ENCODE peak calls at places on chromosomes 13 and 19, in four cellular contexts. K is WTC11, S is K562, E is HepG2. O is an unnamed sample.

GRCh38 chr19:40690699-40691420 is 409 bp upstream of the NUMBL start:
- DNase-seq in K (peak), S (peak), E (no peak), O (peak)

GRCh38 chr13:48004201-48004600 is 3.1 kb upstream of the SUCLA2 start:
- DNase-seq in K (no peak), S (no peak), E (no peak), O (no peak)

GRCh38 chr19:741506-742131 is 9.3 kb upstream of the MISP start:
- DNase-seq in K (peak), S (peak), E (peak), O (no peak)

GRCh38 chr13:68749801-68750200 is 1357.8 kb upstream of the ATXN8OS start:
- DNase-seq in K (no peak), S (no peak), E (no peak), O (no peak)

GRCh38 chr19:4369109-4369887 is 25.9 kb downstream of the MPND start:
- DNase-seq in K (no peak), S (no peak), E (no peak), O (peak)

GRCh38 chr13:73708393-73708985 is 425.7 kb downstream of the KLF12 start:
- DNase-seq in K (peak), S (peak), E (peak), O (no peak)

GRCh38 chr19:3431760-3432397 is 48.4 kb downstream of the SMIM24 start:
- DNase-seq in K (no peak), S (no peak), E (no peak), O (no peak)

GRCh38 chr13:76852991-76853390 is 33.2 kb downstream of the KCTD12 start:
- DNase-seq in K (no peak), S (no peak), E (no peak), O (no peak)

GRCh38 chr13:40148103-40148502 is 492.6 kb downstream of the COG6 start:
- DNase-seq in K (no peak), S (no peak), E (no peak), O (no peak)

GRCh38 chr19:8302357-8302691 is 5.8 kb downstream of the CD320 start:
- DNase-seq in K (peak), S (peak), E (no peak), O (no peak)

GRCh38 chr13:114272977-114273376 is 8.4 kb upstream of the UPF3A start:
- DNase-seq in K (no peak), S (no peak), E (no peak), O (no peak)

GRCh38 chr19:3618144-3618810 is 8.3 kb downstream of the CACTIN start:
- DNase-seq in K (peak), S (peak), E (no peak), O (peak)

GRCh38 chr13:67390462-67391093 is 160.4 kb upstream of the PCDH9 start:
- DNase-seq in K (no peak), S (no peak), E (no peak), O (no peak)

GRCh38 chr13:107185889-107186288 is 618.0 kb upstream of the ARGLU1 start:
- DNase-seq in K (no peak), S (no peak), E (no peak), O (no peak)

GRCh38 chr13:43094901-43095300 is 71.5 kb downstream of the DNAJC15 start:
- DNase-seq in K (no peak), S (no peak), E (no peak), O (peak)

GRCh38 chr13:43994999-43995859 is 115.5 kb downstream of the LACC1 start:
- DNase-seq in K (no peak), S (no peak), E (no peak), O (no peak)

GRCh38 chr19:35860818-35861639 is 4.3 kb downstream of the KIRREL2 start:
- DNase-seq in K (peak), S (peak), E (peak), O (no peak)

GRCh38 chr13:26230703-26231102 is 8.6 kb upstream of the RNF6 start:
- DNase-seq in K (no peak), S (no peak), E (no peak), O (no peak)

GRCh38 chr19:6048808-6049405 is 61.4 kb downstream of the RFX2 start:
- DNase-seq in K (peak), S (peak), E (peak), O (peak)

GRCh38 chr19:45655073-45655472 is 12.9 kb upstream of the GIPR start:
- DNase-seq in K (no peak), S (no peak), E (no peak), O (no peak)

DNA sequence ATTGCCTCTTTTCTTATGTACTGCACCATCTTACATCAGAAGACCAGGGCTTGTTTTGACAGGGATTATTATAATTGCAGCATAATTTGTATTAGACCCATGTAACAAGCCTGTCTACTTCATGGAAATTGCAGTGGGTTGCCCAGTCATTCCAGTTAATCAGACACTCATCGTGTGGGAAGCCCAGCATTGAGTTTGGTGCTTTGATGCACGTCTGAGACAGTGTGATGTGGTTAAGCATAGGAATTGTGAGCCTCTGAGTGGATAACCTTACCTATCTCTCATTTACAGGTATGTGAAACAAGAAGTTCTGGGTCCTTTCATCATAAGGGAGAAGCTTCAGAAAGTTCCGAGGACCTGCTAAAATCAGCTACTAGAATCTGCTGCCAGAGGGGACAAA is 12.8 kb downstream of the RGCC start:
- DNase-seq in K (no peak), S (no peak), E (no peak), O (no peak)
- TF ChIP-seq CBFB in K (no peak), S (no peak), E (no peak), O (no peak)

DNA sequence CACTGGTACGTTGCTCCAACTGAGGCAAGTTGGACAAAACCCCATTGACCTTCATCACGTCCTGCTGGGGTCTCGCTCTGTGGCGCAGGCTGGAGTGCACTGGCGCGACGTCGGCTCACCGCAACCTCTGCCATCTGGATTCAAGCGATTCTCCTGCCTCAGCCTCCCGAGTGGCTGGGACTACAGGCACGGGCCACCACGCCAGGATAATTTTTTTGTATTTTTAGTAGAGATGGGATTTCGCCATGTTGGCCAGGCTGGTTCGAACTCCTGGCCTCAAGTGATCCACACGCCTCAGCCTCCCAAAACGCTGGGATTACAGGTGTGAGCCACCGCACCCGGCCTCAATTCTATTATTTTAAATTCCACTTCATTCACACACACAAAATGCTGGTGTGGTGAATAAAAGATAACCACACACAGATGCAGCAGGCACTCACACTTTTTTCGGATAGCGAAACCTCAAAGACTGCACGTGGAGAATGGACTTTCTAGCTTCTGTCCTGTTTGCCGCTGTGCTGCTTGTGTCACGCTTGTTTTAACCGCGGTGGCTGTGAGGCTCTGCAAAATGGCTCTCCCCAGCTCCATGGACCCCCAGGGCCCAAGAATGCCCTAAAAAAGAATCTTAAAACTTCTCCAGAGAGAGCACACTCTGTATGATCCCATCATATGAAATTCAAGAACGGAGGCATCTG is 58.4 kb downstream of the COL4A1 start:
- DNase-seq in K (no peak), S (no peak), E (no peak), O (no peak)
- TF ChIP-seq CBFB in K (no peak), S (no peak), E (no peak), O (no peak)

DNA sequence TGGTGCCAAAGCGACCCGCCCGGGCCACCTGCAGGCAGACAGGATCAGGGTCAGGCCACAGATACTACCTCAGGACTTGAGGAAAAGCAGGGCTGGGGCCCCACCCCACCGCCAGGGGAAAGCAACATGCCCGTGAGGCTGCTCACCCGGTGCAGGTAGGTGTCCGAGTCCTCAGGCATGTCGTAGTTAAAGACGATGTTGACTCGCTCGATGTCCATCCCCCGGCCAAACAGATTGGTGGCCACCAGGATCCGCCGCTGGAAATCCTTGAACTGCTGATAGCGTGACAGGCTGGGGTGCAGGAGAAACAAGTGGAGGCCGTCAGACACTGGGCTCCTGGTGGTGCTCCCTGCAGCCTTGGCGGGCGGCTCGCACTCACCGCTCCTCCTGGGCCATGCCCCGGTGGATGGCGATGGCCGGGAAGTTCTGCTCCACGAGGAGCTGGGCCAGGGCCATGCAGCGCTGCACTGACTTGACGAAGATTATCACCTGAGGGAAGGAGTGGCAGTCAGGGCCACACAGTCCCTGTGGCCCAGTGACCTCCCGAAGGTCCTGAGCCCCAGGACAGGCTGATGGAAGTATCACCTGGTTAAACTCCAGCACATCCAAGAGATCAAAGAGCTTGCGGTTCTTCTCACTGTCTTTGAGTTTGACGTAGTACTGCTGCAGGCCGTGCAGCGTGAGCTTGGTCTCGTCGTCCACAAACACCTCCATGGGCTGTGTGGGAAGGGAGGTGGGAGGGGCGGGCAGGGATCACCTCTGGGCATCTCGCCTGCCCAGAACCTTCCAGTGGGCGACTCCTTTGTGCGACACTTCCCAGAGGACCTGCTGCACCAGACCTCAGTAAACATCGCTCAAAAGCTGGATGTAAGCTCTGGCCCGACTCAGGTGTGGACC is 9.7 kb downstream of the DDX39A start:
- DNase-seq in K (no peak), S (no peak), E (no peak), O (no peak)
- TF ChIP-seq CBFB in K (no peak), S (no peak), E (no peak), O (no peak)

DNA sequence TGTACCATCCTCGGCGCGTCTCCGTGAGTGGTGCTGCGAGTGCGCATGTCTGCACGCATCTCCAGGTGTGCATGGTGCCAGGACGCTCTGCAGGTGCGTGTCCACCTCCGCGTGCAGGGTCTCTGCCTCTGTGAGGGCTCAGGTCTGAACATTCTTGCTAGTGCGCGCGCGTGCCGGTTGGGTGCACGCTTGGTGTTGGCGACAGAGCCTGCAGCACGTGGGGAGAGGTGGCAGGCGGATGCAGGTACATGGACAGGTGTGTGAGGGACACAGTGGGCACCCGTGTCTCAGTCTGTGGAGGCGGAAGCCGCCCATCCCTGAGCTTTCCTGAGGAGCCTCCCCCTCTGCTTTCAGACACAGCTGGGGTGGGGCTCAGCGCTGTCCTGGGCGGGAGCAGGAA is 4.9 kb upstream of the OR10H2 start:
- DNase-seq in K (no peak), S (no peak), E (no peak), O (no peak)
- TF ChIP-seq CBFB in K (no peak), S (no peak), E (no peak), O (no peak)

O was measured in GM12878.